ENCODE peak calls at places on chromosomes 3 and 15, in seven cellular contexts. One of them, this sample, is unnamed.

GRCh38 chr3:21705769-21706168 is 45.2 kb downstream of the ZNF385D start:
- DNase-seq in posterior vena cava: peak; percentile 86
- DNase-seq in kidney glomerular epithelial cell: peak; percentile 22
- DNase-seq in HS-5: peak; percentile 72
- DNase-seq in glutamatergic neuron: no peak
- DNase-seq in foreskin fibroblast: peak; percentile 94
- DNase-seq in T-helper 9 cell: no peak
- DNase-seq in this sample: peak; percentile 74

GRCh38 chr3:157081681-157082210 is 78.2 kb downstream of the CCNL1 start:
- DNase-seq in posterior vena cava: peak; percentile 97
- DNase-seq in kidney glomerular epithelial cell: no peak
- DNase-seq in HS-5: peak; percentile 77
- DNase-seq in glutamatergic neuron: peak; percentile 99
- DNase-seq in foreskin fibroblast: peak; percentile 95
- DNase-seq in T-helper 9 cell: peak; percentile 92
- DNase-seq in this sample: peak; percentile 98

GRCh38 chr3:158057666-158058065 is 48.6 kb downstream of the SHOX2 start:
- DNase-seq in posterior vena cava: no peak
- DNase-seq in kidney glomerular epithelial cell: no peak
- DNase-seq in HS-5: no peak
- DNase-seq in glutamatergic neuron: no peak
- DNase-seq in foreskin fibroblast: peak; percentile 19
- DNase-seq in T-helper 9 cell: no peak
- DNase-seq in this sample: no peak

GRCh38 chr3:61250784-61251173 is 473 bp downstream of the FHIT start:
- DNase-seq in posterior vena cava: peak; percentile 80
- DNase-seq in kidney glomerular epithelial cell: no peak
- DNase-seq in HS-5: no peak
- DNase-seq in glutamatergic neuron: peak; percentile 27
- DNase-seq in foreskin fibroblast: no peak
- DNase-seq in T-helper 9 cell: no peak
- DNase-seq in this sample: no peak

GRCh38 chr15:79540551-79540950 is 108.4 kb downstream of the MINAR1 start:
- DNase-seq in posterior vena cava: no peak
- DNase-seq in kidney glomerular epithelial cell: no peak
- DNase-seq in HS-5: no peak
- DNase-seq in glutamatergic neuron: no peak
- DNase-seq in foreskin fibroblast: no peak
- DNase-seq in T-helper 9 cell: no peak
- DNase-seq in this sample: no peak

GRCh38 chr3:119582178-119582577 is 2.9 kb downstream of the ADPRH start:
- DNase-seq in posterior vena cava: no peak
- DNase-seq in kidney glomerular epithelial cell: peak; percentile 63
- DNase-seq in HS-5: no peak
- DNase-seq in glutamatergic neuron: no peak
- DNase-seq in foreskin fibroblast: no peak
- DNase-seq in T-helper 9 cell: no peak
- DNase-seq in this sample: no peak

GRCh38 chr3:101676765-101677435 is at the start of gene ZBTB11:
- DNase-seq in posterior vena cava: peak; percentile 100
- DNase-seq in kidney glomerular epithelial cell: no peak
- DNase-seq in HS-5: peak; percentile 99
- DNase-seq in glutamatergic neuron: peak; percentile 99
- DNase-seq in foreskin fibroblast: peak; percentile 100
- DNase-seq in T-helper 9 cell: peak; percentile 100
- DNase-seq in this sample: peak; percentile 100

GRCh38 chr15:94041731-94042130 is 189.6 kb upstream of the MCTP2 start:
- DNase-seq in posterior vena cava: no peak
- DNase-seq in kidney glomerular epithelial cell: no peak
- DNase-seq in HS-5: no peak
- DNase-seq in glutamatergic neuron: no peak
- DNase-seq in foreskin fibroblast: no peak
- DNase-seq in T-helper 9 cell: no peak
- DNase-seq in this sample: no peak

GRCh38 chr15:90071220-90071807 is 31.0 kb downstream of the IDH2 start:
- DNase-seq in posterior vena cava: peak; percentile 93
- DNase-seq in kidney glomerular epithelial cell: peak; percentile 65
- DNase-seq in HS-5: no peak
- DNase-seq in glutamatergic neuron: peak; percentile 76
- DNase-seq in foreskin fibroblast: peak; percentile 76
- DNase-seq in T-helper 9 cell: peak; percentile 68
- DNase-seq in this sample: peak; percentile 75

GRCh38 chr15:68310811-68311463 is 33.4 kb downstream of the FEM1B start:
- DNase-seq in posterior vena cava: peak; percentile 57
- DNase-seq in kidney glomerular epithelial cell: no peak
- DNase-seq in HS-5: no peak
- DNase-seq in glutamatergic neuron: no peak
- DNase-seq in foreskin fibroblast: no peak
- DNase-seq in T-helper 9 cell: no peak
- DNase-seq in this sample: no peak

GRCh38 chr3:15148614-15149013 is 49.7 kb upstream of the RBSN start:
- DNase-seq in posterior vena cava: no peak
- DNase-seq in kidney glomerular epithelial cell: no peak
- DNase-seq in HS-5: no peak
- DNase-seq in glutamatergic neuron: peak; percentile 16
- DNase-seq in foreskin fibroblast: no peak
- DNase-seq in T-helper 9 cell: no peak
- DNase-seq in this sample: no peak

GRCh38 chr15:31435891-31436628 is 109.4 kb downstream of the KLF13 start:
- DNase-seq in posterior vena cava: no peak
- DNase-seq in kidney glomerular epithelial cell: no peak
- DNase-seq in HS-5: no peak
- DNase-seq in glutamatergic neuron: no peak
- DNase-seq in foreskin fibroblast: no peak
- DNase-seq in T-helper 9 cell: no peak
- DNase-seq in this sample: no peak

GRCh38 chr3:59730608-59731007 is 680.8 kb upstream of the CFAP20DC start:
- DNase-seq in posterior vena cava: no peak
- DNase-seq in kidney glomerular epithelial cell: no peak
- DNase-seq in HS-5: no peak
- DNase-seq in glutamatergic neuron: no peak
- DNase-seq in foreskin fibroblast: no peak
- DNase-seq in T-helper 9 cell: no peak
- DNase-seq in this sample: no peak

GRCh38 chr3:96806336-96806735 is 8.1 kb upstream of the EPHA6 start:
- DNase-seq in posterior vena cava: no peak
- DNase-seq in kidney glomerular epithelial cell: no peak
- DNase-seq in HS-5: no peak
- DNase-seq in glutamatergic neuron: no peak
- DNase-seq in foreskin fibroblast: no peak
- DNase-seq in T-helper 9 cell: no peak
- DNase-seq in this sample: no peak

GRCh38 chr3:51391566-51392300 is 648 bp downstream of the RBM15B start:
- DNase-seq in posterior vena cava: peak; percentile 86
- DNase-seq in kidney glomerular epithelial cell: no peak
- DNase-seq in HS-5: no peak
- DNase-seq in glutamatergic neuron: peak; percentile 50
- DNase-seq in foreskin fibroblast: no peak
- DNase-seq in T-helper 9 cell: peak; percentile 39
- DNase-seq in this sample: peak; percentile 7

GRCh38 chr3:125039041-125039896 is 16.5 kb downstream of the HEG1 start:
- DNase-seq in posterior vena cava: no peak
- DNase-seq in kidney glomerular epithelial cell: peak; percentile 58
- DNase-seq in HS-5: no peak
- DNase-seq in glutamatergic neuron: no peak
- DNase-seq in foreskin fibroblast: no peak
- DNase-seq in T-helper 9 cell: no peak
- DNase-seq in this sample: no peak

GRCh38 chr3:17088602-17089313 is 204.0 kb downstream of the PLCL2 start:
- DNase-seq in posterior vena cava: no peak
- DNase-seq in kidney glomerular epithelial cell: no peak
- DNase-seq in HS-5: no peak
- DNase-seq in glutamatergic neuron: no peak
- DNase-seq in foreskin fibroblast: no peak
- DNase-seq in T-helper 9 cell: no peak
- DNase-seq in this sample: no peak

GRCh38 chr3:123090700-123091585 is 24.1 kb downstream of the PDIA5 start:
- DNase-seq in posterior vena cava: peak; percentile 36
- DNase-seq in kidney glomerular epithelial cell: no peak
- DNase-seq in HS-5: no peak
- DNase-seq in glutamatergic neuron: no peak
- DNase-seq in foreskin fibroblast: no peak
- DNase-seq in T-helper 9 cell: no peak
- DNase-seq in this sample: no peak

GRCh38 chr3:30516238-30516637 is 90.2 kb upstream of the TGFBR2 start:
- DNase-seq in posterior vena cava: no peak
- DNase-seq in kidney glomerular epithelial cell: no peak
- DNase-seq in HS-5: no peak
- DNase-seq in glutamatergic neuron: no peak
- DNase-seq in foreskin fibroblast: no peak
- DNase-seq in T-helper 9 cell: no peak
- DNase-seq in this sample: no peak

GRCh38 chr3:36201546-36201945 is 178.8 kb upstream of the STAC start:
- DNase-seq in posterior vena cava: no peak
- DNase-seq in kidney glomerular epithelial cell: no peak
- DNase-seq in HS-5: no peak
- DNase-seq in glutamatergic neuron: peak; percentile 20
- DNase-seq in foreskin fibroblast: no peak
- DNase-seq in T-helper 9 cell: no peak
- DNase-seq in this sample: no peak

GRCh38 chr3:14524920-14525660 is 15.1 kb downstream of the GRIP2 start:
- DNase-seq in posterior vena cava: no peak
- DNase-seq in kidney glomerular epithelial cell: no peak
- DNase-seq in HS-5: no peak
- DNase-seq in glutamatergic neuron: peak; percentile 5
- DNase-seq in foreskin fibroblast: no peak
- DNase-seq in T-helper 9 cell: no peak
- DNase-seq in this sample: no peak

GRCh38 chr3:194176274-194176991 is 40.5 kb downstream of the HES1 start:
- DNase-seq in posterior vena cava: no peak
- DNase-seq in kidney glomerular epithelial cell: no peak
- DNase-seq in HS-5: no peak
- DNase-seq in glutamatergic neuron: no peak
- DNase-seq in foreskin fibroblast: no peak
- DNase-seq in T-helper 9 cell: no peak
- DNase-seq in this sample: no peak

GRCh38 chr3:21624514-21624913 is 126.5 kb downstream of the ZNF385D start:
- DNase-seq in posterior vena cava: no peak
- DNase-seq in kidney glomerular epithelial cell: no peak
- DNase-seq in HS-5: no peak
- DNase-seq in glutamatergic neuron: no peak
- DNase-seq in foreskin fibroblast: no peak
- DNase-seq in T-helper 9 cell: no peak
- DNase-seq in this sample: no peak

GRCh38 chr3:165800970-165801369 is 36.3 kb downstream of the BCHE start:
- DNase-seq in posterior vena cava: no peak
- DNase-seq in kidney glomerular epithelial cell: no peak
- DNase-seq in HS-5: no peak
- DNase-seq in glutamatergic neuron: no peak
- DNase-seq in foreskin fibroblast: no peak
- DNase-seq in T-helper 9 cell: no peak
- DNase-seq in this sample: no peak

GRCh38 chr15:64092864-64093626 is 593 bp downstream of the CIAO2A start:
- DNase-seq in posterior vena cava: no peak
- DNase-seq in kidney glomerular epithelial cell: peak; percentile 9
- DNase-seq in HS-5: no peak
- DNase-seq in glutamatergic neuron: peak; percentile 45
- DNase-seq in foreskin fibroblast: peak; percentile 32
- DNase-seq in T-helper 9 cell: peak; percentile 6
- DNase-seq in this sample: peak; percentile 38

GRCh38 chr3:192887047-192887446 is 30.6 kb downstream of the MB21D2 start:
- DNase-seq in posterior vena cava: no peak
- DNase-seq in kidney glomerular epithelial cell: peak; percentile 28
- DNase-seq in HS-5: no peak
- DNase-seq in glutamatergic neuron: no peak
- DNase-seq in foreskin fibroblast: no peak
- DNase-seq in T-helper 9 cell: no peak
- DNase-seq in this sample: no peak

GRCh38 chr15:50055333-50056278 is 63.4 kb downstream of the ATP8B4 start:
- DNase-seq in posterior vena cava: no peak
- DNase-seq in kidney glomerular epithelial cell: no peak
- DNase-seq in HS-5: no peak
- DNase-seq in glutamatergic neuron: no peak
- DNase-seq in foreskin fibroblast: peak; percentile 75
- DNase-seq in T-helper 9 cell: no peak
- DNase-seq in this sample: peak; percentile 80

This sample was measured in HFFc6.